ENCODE peak calls at places on chromosomes 12 and 14, in ten cellular contexts. Z is psoas muscle, A is HEK293T, Q is frontal cortex, U is fibroblast of the aortic adventitia, H is astrocyte of the cerebellum, N is amniotic stem cell, X is hippocampal formation, P is pancreas, G is Kasumi-1. E is an unnamed sample.

GRCh38 chr14:50018236-50019210 is 97.8 kb downstream of the VCPKMT start:
- DNase-seq in P (no peak), Z (no peak), N (peak; percentile 16), X (no peak), U (peak; percentile 75), A (no peak), H (no peak), Q (no peak), G (no peak), E (peak; percentile 53)

GRCh38 chr12:132355742-132356681 is 26.6 kb upstream of the GALNT9 start:
- DNase-seq in U (no peak), G (no peak), H (no peak), N (no peak), A (no peak), Q (no peak), X (no peak), Z (no peak), P (peak; percentile 6), E (no peak)

GRCh38 chr12:57837779-57838562 is 8.6 kb downstream of the CTDSP2 start:
- DNase-seq in X (no peak), H (no peak), U (peak; percentile 84), Q (no peak), P (no peak), N (peak; percentile 31), A (no peak), G (peak; percentile 88), Z (peak; percentile 68), E (peak; percentile 81)

GRCh38 chr12:132186857-132187620 is 42.8 kb downstream of the NOC4L start:
- DNase-seq in H (no peak), U (no peak), A (no peak), Z (no peak), N (no peak), Q (no peak), P (no peak), G (no peak), X (no peak), E (no peak)

GRCh38 chr14:54366726-54367707 is 29.8 kb upstream of the CDKN3 start:
- DNase-seq in H (no peak), Z (no peak), X (peak; percentile 53), G (peak; percentile 88), A (peak; percentile 72), P (no peak), N (no peak), Q (no peak), U (peak; percentile 71), E (peak; percentile 51)

GRCh38 chr12:95017482-95017881 is 14.0 kb upstream of the NDUFA12 start:
- DNase-seq in A (no peak), Q (no peak), U (no peak), N (no peak), G (no peak), X (no peak), P (no peak), Z (no peak), H (no peak), E (no peak)

GRCh38 chr14:50944647-50945413 is 547 bp upstream of the PYGL start:
- DNase-seq in Q (peak; percentile 39), H (no peak), P (peak; percentile 35), X (no peak), G (peak; percentile 78), Z (peak; percentile 68), U (peak; percentile 51), A (peak; percentile 57), N (no peak), E (peak; percentile 59)

GRCh38 chr12:85855305-85855704 is 18.8 kb upstream of the NTS start:
- DNase-seq in U (no peak), Z (no peak), A (no peak), X (no peak), P (no peak), G (no peak), N (no peak), H (no peak), Q (no peak), E (no peak)

GRCh38 chr14:105290598-105291356 is 10.0 kb downstream of the BRF1 start:
- DNase-seq in A (no peak), N (no peak), Q (peak; percentile 14), Z (no peak), P (no peak), H (no peak), U (no peak), X (no peak), G (no peak), E (no peak)

GRCh38 chr12:58918475-58918874 is 1.8 kb downstream of the LRIG3 start:
- DNase-seq in Q (no peak), X (no peak), N (no peak), P (no peak), H (no peak), A (no peak), U (peak; percentile 23), G (no peak), Z (no peak), E (no peak)

GRCh38 chr14:79836577-79836976 is 374.7 kb downstream of the DIO2 start:
- DNase-seq in P (no peak), Z (no peak), N (no peak), G (no peak), Q (no peak), A (no peak), U (peak; percentile 2), X (no peak), H (no peak), E (peak; percentile 7)

GRCh38 chr12:42976620-42977019 is 387.1 kb upstream of the PRICKLE1 start:
- DNase-seq in G (no peak), A (no peak), H (no peak), Z (no peak), N (no peak), Q (no peak), X (no peak), P (no peak), U (no peak), E (no peak)

GRCh38 chr12:27081668-27082091 is 698 bp downstream of the C12orf71 start:
- DNase-seq in Q (no peak), Z (no peak), H (no peak), P (no peak), U (peak; percentile 32), X (no peak), A (no peak), N (no peak), G (no peak), E (peak; percentile 55)

GRCh38 chr12:118357327-118358007 is 15.2 kb downstream of the TAOK3 start:
- DNase-seq in Z (no peak), G (peak; percentile 93), P (no peak), X (no peak), U (peak; percentile 74), N (no peak), A (peak; percentile 47), H (no peak), Q (no peak), E (peak; percentile 71)

GRCh38 chr14:102893452-102893851 is 29.0 kb upstream of the AMN start:
- DNase-seq in G (no peak), X (no peak), P (no peak), N (peak; percentile 16), Z (peak; percentile 79), A (no peak), U (peak; percentile 95), Q (no peak), H (peak; percentile 84), E (no peak)

GRCh38 chr14:103522028-103522581 is 525 bp downstream of the CKB start:
- DNase-seq in X (no peak), P (peak; percentile 66), A (no peak), N (no peak), G (no peak), U (no peak), Q (peak; percentile 53), H (no peak), Z (peak; percentile 60), E (no peak)

GRCh38 chr12:93657076-93657475 is 20.1 kb upstream of the CRADD start:
- DNase-seq in A (no peak), Q (no peak), H (no peak), P (no peak), N (no peak), Z (no peak), X (no peak), U (no peak), G (no peak), E (no peak)

GRCh38 chr14:63454863-63455622 is 88.1 kb downstream of the PPP2R5E start:
- DNase-seq in H (peak; percentile 58), Z (no peak), G (peak; percentile 65), A (no peak), U (peak; percentile 55), Q (no peak), X (no peak), P (peak; percentile 25), N (no peak), E (peak; percentile 50)

GRCh38 chr14:20848316-20848954 is 42.8 kb upstream of the RNASE3 start:
- DNase-seq in X (no peak), P (no peak), N (no peak), H (no peak), U (peak; percentile 12), Z (no peak), A (no peak), G (no peak), Q (peak; percentile 27), E (peak; percentile 83)

GRCh38 chr14:100604126-100604501 is 16.9 kb upstream of the BEGAIN start:
- DNase-seq in Z (no peak), A (no peak), G (no peak), Q (no peak), P (no peak), N (no peak), U (no peak), X (no peak), H (no peak), E (no peak)

GRCh38 chr12:54579696-54580333 is 8.6 kb downstream of the PPP1R1A start:
- DNase-seq in P (peak; percentile 84), Z (peak; percentile 91), X (peak; percentile 79), A (peak; percentile 88), N (peak; percentile 8), G (peak; percentile 75), Q (peak; percentile 78), U (peak; percentile 78), H (peak; percentile 33), E (peak; percentile 67)

GRCh38 chr12:61422786-61423185 is 837.4 kb upstream of the USP15 start:
- DNase-seq in Q (no peak), H (no peak), P (no peak), A (no peak), G (no peak), Z (no peak), X (no peak), N (no peak), U (no peak), E (no peak)

GRCh38 chr14:84937449-84937848 is 592.5 kb upstream of the FLRT2 start:
- DNase-seq in A (no peak), H (no peak), Z (no peak), N (no peak), G (no peak), P (peak; percentile 72), X (no peak), Q (no peak), U (no peak), E (no peak)

GRCh38 chr12:102736328-102736727 is 180.7 kb downstream of the PAH start:
- DNase-seq in Q (no peak), P (no peak), A (no peak), N (no peak), H (no peak), X (no peak), U (no peak), G (no peak), Z (no peak), E (no peak)

GRCh38 chr12:12716151-12716844 is 870 bp upstream of the CDKN1B start:
- DNase-seq in X (peak; percentile 42), A (no peak), U (peak; percentile 58), G (no peak), H (no peak), Z (no peak), Q (no peak), N (no peak), P (no peak), E (peak; percentile 8)

GRCh38 chr14:100155049-100155621 is 4.3 kb downstream of the DEGS2 start:
- DNase-seq in N (no peak), P (no peak), G (peak; percentile 18), Q (no peak), U (no peak), A (peak; percentile 73), X (no peak), H (no peak), Z (no peak), E (peak; percentile 65)

GRCh38 chr12:8943565-8944186 is 5.8 kb downstream of the M6PR start:
- DNase-seq in H (no peak), G (no peak), A (no peak), Q (no peak), U (no peak), P (no peak), X (no peak), Z (no peak), N (no peak), E (no peak)

GRCh38 chr12:11875414-11875935 is 195.3 kb upstream of the BCL2L14 start:
- DNase-seq in N (no peak), X (no peak), P (no peak), Q (no peak), Z (no peak), A (no peak), G (no peak), H (no peak), U (peak; percentile 9), E (no peak)